ENCODE peak calls at places on chromosomes 2 and 18, in nine cellular contexts. One of them, this sample, is unnamed.

GRCh38 chr2:150526827-150527226 is 39.4 kb upstream of the RND3 start:
- DNase-seq in astrocyte of the spinal cord: peak
- DNase-seq in heart left ventricle: no peak
- DNase-seq in Panc1: peak
- DNase-seq in breast epithelium: no peak
- DNase-seq in GM12865: no peak
- DNase-seq in Peyer's patch: no peak
- DNase-seq in cardiac fibroblast: peak
- DNase-seq in PC-3: peak
- DNase-seq in this sample: no peak

GRCh38 chr2:220144411-220144810 is 517.0 kb downstream of the SLC4A3 start:
- DNase-seq in astrocyte of the spinal cord: peak
- DNase-seq in heart left ventricle: no peak
- DNase-seq in Panc1: no peak
- DNase-seq in breast epithelium: no peak
- DNase-seq in GM12865: no peak
- DNase-seq in Peyer's patch: no peak
- DNase-seq in cardiac fibroblast: peak
- DNase-seq in PC-3: peak
- DNase-seq in this sample: no peak

GRCh38 chr2:238170386-238171071 is 11.8 kb downstream of the ERFE start:
- DNase-seq in astrocyte of the spinal cord: no peak
- DNase-seq in heart left ventricle: no peak
- DNase-seq in Panc1: no peak
- DNase-seq in breast epithelium: no peak
- DNase-seq in GM12865: no peak
- DNase-seq in Peyer's patch: no peak
- DNase-seq in cardiac fibroblast: peak
- DNase-seq in PC-3: no peak
- DNase-seq in this sample: no peak

GRCh38 chr2:47636176-47636575 is 146.8 kb upstream of the MSH6 start:
- DNase-seq in astrocyte of the spinal cord: no peak
- DNase-seq in heart left ventricle: no peak
- DNase-seq in Panc1: no peak
- DNase-seq in breast epithelium: no peak
- DNase-seq in GM12865: no peak
- DNase-seq in Peyer's patch: no peak
- DNase-seq in cardiac fibroblast: no peak
- DNase-seq in PC-3: no peak
- DNase-seq in this sample: no peak

GRCh38 chr2:210816769-210817168 is 260.4 kb downstream of the CPS1 start:
- DNase-seq in astrocyte of the spinal cord: no peak
- DNase-seq in heart left ventricle: no peak
- DNase-seq in Panc1: no peak
- DNase-seq in breast epithelium: no peak
- DNase-seq in GM12865: no peak
- DNase-seq in Peyer's patch: no peak
- DNase-seq in cardiac fibroblast: no peak
- DNase-seq in PC-3: no peak
- DNase-seq in this sample: no peak

GRCh38 chr2:158458617-158458920 is 1.8 kb downstream of the PKP4 start:
- DNase-seq in astrocyte of the spinal cord: no peak
- DNase-seq in heart left ventricle: no peak
- DNase-seq in Panc1: no peak
- DNase-seq in breast epithelium: no peak
- DNase-seq in GM12865: no peak
- DNase-seq in Peyer's patch: no peak
- DNase-seq in cardiac fibroblast: peak
- DNase-seq in PC-3: peak
- DNase-seq in this sample: no peak

GRCh38 chr2:55048514-55048924 is 1.7 kb downstream of the RTN4 start:
- DNase-seq in astrocyte of the spinal cord: no peak
- DNase-seq in heart left ventricle: peak
- DNase-seq in Panc1: no peak
- DNase-seq in breast epithelium: no peak
- DNase-seq in GM12865: peak
- DNase-seq in Peyer's patch: no peak
- DNase-seq in cardiac fibroblast: peak
- DNase-seq in PC-3: peak
- DNase-seq in this sample: peak

GRCh38 chr2:191577611-191578010 is 100.3 kb upstream of the NABP1 start:
- DNase-seq in astrocyte of the spinal cord: no peak
- DNase-seq in heart left ventricle: no peak
- DNase-seq in Panc1: no peak
- DNase-seq in breast epithelium: no peak
- DNase-seq in GM12865: no peak
- DNase-seq in Peyer's patch: no peak
- DNase-seq in cardiac fibroblast: no peak
- DNase-seq in PC-3: no peak
- DNase-seq in this sample: no peak

GRCh38 chr2:18209934-18210639 is 331.6 kb downstream of the KCNS3 start:
- DNase-seq in astrocyte of the spinal cord: peak
- DNase-seq in heart left ventricle: no peak
- DNase-seq in Panc1: no peak
- DNase-seq in breast epithelium: no peak
- DNase-seq in GM12865: no peak
- DNase-seq in Peyer's patch: no peak
- DNase-seq in cardiac fibroblast: no peak
- DNase-seq in PC-3: peak
- DNase-seq in this sample: no peak

GRCh38 chr2:226251661-226252060 is 548.0 kb downstream of the IRS1 start:
- DNase-seq in astrocyte of the spinal cord: no peak
- DNase-seq in heart left ventricle: no peak
- DNase-seq in Panc1: no peak
- DNase-seq in breast epithelium: no peak
- DNase-seq in GM12865: no peak
- DNase-seq in Peyer's patch: no peak
- DNase-seq in cardiac fibroblast: no peak
- DNase-seq in PC-3: no peak
- DNase-seq in this sample: no peak

GRCh38 chr2:166373951-166374350 is 1.8 kb downstream of the SCN9A start:
- DNase-seq in astrocyte of the spinal cord: peak
- DNase-seq in heart left ventricle: no peak
- DNase-seq in Panc1: no peak
- DNase-seq in breast epithelium: no peak
- DNase-seq in GM12865: no peak
- DNase-seq in Peyer's patch: no peak
- DNase-seq in cardiac fibroblast: peak
- DNase-seq in PC-3: peak
- DNase-seq in this sample: peak

GRCh38 chr2:96951125-96951654 is 35.2 kb downstream of the FAM178B start:
- DNase-seq in astrocyte of the spinal cord: peak
- DNase-seq in heart left ventricle: peak
- DNase-seq in Panc1: peak
- DNase-seq in breast epithelium: peak
- DNase-seq in GM12865: peak
- DNase-seq in Peyer's patch: peak
- DNase-seq in cardiac fibroblast: peak
- DNase-seq in PC-3: peak
- DNase-seq in this sample: peak

GRCh38 chr18:12046046-12046750 is 47.4 kb upstream of the ANKRD62 start:
- DNase-seq in astrocyte of the spinal cord: no peak
- DNase-seq in heart left ventricle: no peak
- DNase-seq in Panc1: no peak
- DNase-seq in breast epithelium: no peak
- DNase-seq in GM12865: no peak
- DNase-seq in Peyer's patch: no peak
- DNase-seq in cardiac fibroblast: no peak
- DNase-seq in PC-3: no peak
- DNase-seq in this sample: no peak

DNA sequence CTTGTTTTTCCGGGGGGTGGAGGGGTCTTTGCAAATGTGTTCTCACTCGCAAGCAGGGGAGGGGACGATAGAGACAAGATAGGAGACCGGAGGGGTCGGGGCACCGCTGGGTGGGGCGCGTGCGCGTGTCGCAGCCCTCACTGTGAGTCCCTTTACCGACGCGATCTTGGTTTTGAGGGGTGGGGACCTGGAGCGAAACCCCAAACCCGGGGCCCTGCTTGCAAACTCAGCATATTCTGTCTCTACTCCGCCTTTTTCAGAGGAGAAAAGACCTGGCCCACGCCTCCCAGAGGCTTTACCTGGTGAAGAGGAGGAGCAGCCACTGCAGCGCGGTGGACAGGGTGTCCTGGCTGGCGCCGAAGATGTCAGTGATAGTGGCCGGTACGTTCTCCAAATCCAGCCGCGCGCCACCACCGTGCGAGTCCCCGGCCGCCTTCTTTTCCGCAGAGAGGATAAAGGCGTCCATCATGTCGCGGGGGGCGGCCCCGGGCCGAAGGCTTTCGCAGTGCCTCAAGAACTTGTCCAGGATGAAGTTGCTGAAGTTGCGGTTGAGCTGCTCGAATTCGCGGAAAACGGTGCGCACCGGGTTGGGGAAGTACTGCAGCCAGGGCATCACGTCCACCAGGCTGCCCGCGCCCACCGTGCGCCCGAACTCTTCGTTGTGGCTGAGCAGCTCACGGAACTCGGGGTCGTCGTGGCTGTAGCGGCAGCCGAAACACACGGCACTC is 1.7 kb downstream of the CYP1B1 start:
- DNase-seq in astrocyte of the spinal cord: no peak
- DNase-seq in heart left ventricle: no peak
- DNase-seq in Panc1: no peak
- DNase-seq in breast epithelium: no peak
- DNase-seq in GM12865: no peak
- DNase-seq in Peyer's patch: no peak
- DNase-seq in cardiac fibroblast: peak
- DNase-seq in PC-3: peak
- DNase-seq in this sample: peak
- H3K4me3 ChIP-seq in astrocyte of the spinal cord: peak
- H3K4me3 ChIP-seq in heart left ventricle: peak
- H3K4me3 ChIP-seq in Panc1: peak
- H3K4me3 ChIP-seq in breast epithelium: peak
- H3K4me3 ChIP-seq in GM12865: no peak
- H3K4me3 ChIP-seq in Peyer's patch: no peak
- H3K4me3 ChIP-seq in cardiac fibroblast: peak
- H3K4me3 ChIP-seq in PC-3: peak
- H3K4me3 ChIP-seq in this sample: peak

GRCh38 chr18:76347341-76347740 is 147.7 kb downstream of the ZNF516 start:
- DNase-seq in astrocyte of the spinal cord: no peak
- DNase-seq in heart left ventricle: no peak
- DNase-seq in Panc1: no peak
- DNase-seq in breast epithelium: no peak
- DNase-seq in GM12865: no peak
- DNase-seq in Peyer's patch: no peak
- DNase-seq in cardiac fibroblast: no peak
- DNase-seq in PC-3: no peak
- DNase-seq in this sample: no peak

GRCh38 chr18:76346490-76347130 is 148.4 kb downstream of the ZNF516 start:
- DNase-seq in astrocyte of the spinal cord: no peak
- DNase-seq in heart left ventricle: no peak
- DNase-seq in Panc1: no peak
- DNase-seq in breast epithelium: no peak
- DNase-seq in GM12865: no peak
- DNase-seq in Peyer's patch: no peak
- DNase-seq in cardiac fibroblast: no peak
- DNase-seq in PC-3: no peak
- DNase-seq in this sample: no peak

GRCh38 chr18:76348267-76349066 is 146.6 kb downstream of the ZNF516 start:
- DNase-seq in astrocyte of the spinal cord: no peak
- DNase-seq in heart left ventricle: no peak
- DNase-seq in Panc1: peak
- DNase-seq in breast epithelium: no peak
- DNase-seq in GM12865: no peak
- DNase-seq in Peyer's patch: no peak
- DNase-seq in cardiac fibroblast: no peak
- DNase-seq in PC-3: peak
- DNase-seq in this sample: no peak

GRCh38 chr18:76350134-76351025 is 144.7 kb downstream of the ZNF516 start:
- DNase-seq in astrocyte of the spinal cord: no peak
- DNase-seq in heart left ventricle: no peak
- DNase-seq in Panc1: no peak
- DNase-seq in breast epithelium: no peak
- DNase-seq in GM12865: no peak
- DNase-seq in Peyer's patch: no peak
- DNase-seq in cardiac fibroblast: no peak
- DNase-seq in PC-3: no peak
- DNase-seq in this sample: no peak

GRCh38 chr18:76349067-76349715 is 145.9 kb downstream of the ZNF516 start:
- DNase-seq in astrocyte of the spinal cord: peak
- DNase-seq in heart left ventricle: peak
- DNase-seq in Panc1: peak
- DNase-seq in breast epithelium: peak
- DNase-seq in GM12865: peak
- DNase-seq in Peyer's patch: no peak
- DNase-seq in cardiac fibroblast: peak
- DNase-seq in PC-3: peak
- DNase-seq in this sample: peak
- TF ChIP-seq CTCF in astrocyte of the spinal cord: peak
- TF ChIP-seq CTCF in heart left ventricle: peak
- TF ChIP-seq CTCF in Panc1: no peak
- TF ChIP-seq CTCF in breast epithelium: peak
- TF ChIP-seq CTCF in GM12865: peak
- TF ChIP-seq CTCF in Peyer's patch: peak
- TF ChIP-seq CTCF in cardiac fibroblast: peak
- TF ChIP-seq CTCF in PC-3: peak
- TF ChIP-seq CTCF in this sample: peak

GRCh38 chr2:17190527-17190926 is 327.7 kb downstream of the RAD51AP2 start:
- DNase-seq in astrocyte of the spinal cord: no peak
- DNase-seq in heart left ventricle: no peak
- DNase-seq in Panc1: no peak
- DNase-seq in breast epithelium: no peak
- DNase-seq in GM12865: no peak
- DNase-seq in Peyer's patch: no peak
- DNase-seq in cardiac fibroblast: no peak
- DNase-seq in PC-3: no peak
- DNase-seq in this sample: peak
- H3K4me3 ChIP-seq in astrocyte of the spinal cord: no peak
- H3K4me3 ChIP-seq in heart left ventricle: no peak
- H3K4me3 ChIP-seq in Panc1: no peak
- H3K4me3 ChIP-seq in breast epithelium: no peak
- H3K4me3 ChIP-seq in GM12865: no peak
- H3K4me3 ChIP-seq in Peyer's patch: no peak
- H3K4me3 ChIP-seq in cardiac fibroblast: no peak
- H3K4me3 ChIP-seq in PC-3: no peak
- H3K4me3 ChIP-seq in this sample: no peak

GRCh38 chr2:30141136-30141535 is 5.7 kb upstream of the YPEL5 start:
- DNase-seq in astrocyte of the spinal cord: no peak
- DNase-seq in heart left ventricle: no peak
- DNase-seq in Panc1: no peak
- DNase-seq in breast epithelium: no peak
- DNase-seq in GM12865: no peak
- DNase-seq in Peyer's patch: no peak
- DNase-seq in cardiac fibroblast: no peak
- DNase-seq in PC-3: peak
- DNase-seq in this sample: no peak
- TF ChIP-seq CTCF in astrocyte of the spinal cord: no peak
- TF ChIP-seq CTCF in heart left ventricle: no peak
- TF ChIP-seq CTCF in Panc1: no peak
- TF ChIP-seq CTCF in breast epithelium: no peak
- TF ChIP-seq CTCF in GM12865: no peak
- TF ChIP-seq CTCF in Peyer's patch: no peak
- TF ChIP-seq CTCF in cardiac fibroblast: no peak
- TF ChIP-seq CTCF in PC-3: no peak
- TF ChIP-seq CTCF in this sample: no peak

GRCh38 chr2:42125887-42126594 is 43.1 kb upstream of the EML4 start:
- DNase-seq in astrocyte of the spinal cord: no peak
- DNase-seq in heart left ventricle: no peak
- DNase-seq in Panc1: no peak
- DNase-seq in breast epithelium: no peak
- DNase-seq in GM12865: peak
- DNase-seq in Peyer's patch: no peak
- DNase-seq in cardiac fibroblast: peak
- DNase-seq in PC-3: no peak
- DNase-seq in this sample: no peak
- H3K4me3 ChIP-seq in astrocyte of the spinal cord: no peak
- H3K4me3 ChIP-seq in heart left ventricle: no peak
- H3K4me3 ChIP-seq in Panc1: no peak
- H3K4me3 ChIP-seq in breast epithelium: no peak
- H3K4me3 ChIP-seq in GM12865: no peak
- H3K4me3 ChIP-seq in Peyer's patch: no peak
- H3K4me3 ChIP-seq in cardiac fibroblast: no peak
- H3K4me3 ChIP-seq in PC-3: no peak
- H3K4me3 ChIP-seq in this sample: no peak